ENCODE peak calls at places on chromosomes 13 and 19, in nine cellular contexts. Z, J, U, O, Y, A, L, S and Q are unnamed samples.
A peak's percentile ranks its signal among the peaks of the same experiment; 100 is the strongest.

GRCh38 chr19:31960474-31960873 is 384.9 kb upstream of the ZNF507 start:
- DNase-seq in S (no peak), A (no peak), O (no peak), J (no peak), U (no peak), Y (no peak), Z (peak; percentile 25), L (no peak), Q (no peak)

GRCh38 chr13:32228330-32229041 is 86.7 kb downstream of the ZAR1L start:
- DNase-seq in S (no peak), A (peak; percentile 80), U (no peak), Y (no peak), O (peak; percentile 41), J (no peak), Z (no peak), L (peak; percentile 4), Q (no peak)

GRCh38 chr19:18419699-18420460 is 682 bp downstream of the SSBP4 start:
- DNase-seq in Y (peak; percentile 51), U (no peak), S (peak; percentile 85), J (peak; percentile 61), O (no peak), A (no peak), L (no peak), Z (no peak), Q (no peak)

GRCh38 chr13:102555914-102556553 is 40.8 kb upstream of the TPP2 start:
- DNase-seq in S (no peak), O (peak; percentile 28), A (peak; percentile 66), U (no peak), J (peak; percentile 28), Z (peak; percentile 56), L (peak; percentile 45), Y (no peak), Q (peak; percentile 29)

GRCh38 chr13:107157272-107157671 is 589.3 kb upstream of the ARGLU1 start:
- DNase-seq in L (no peak), Z (peak; percentile 54), O (no peak), S (no peak), A (no peak), Y (no peak), J (no peak), U (no peak), Q (no peak)

GRCh38 chr19:44746946-44747738 is 1.4 kb upstream of the BCL3 start:
- DNase-seq in U (peak; percentile 72), O (peak; percentile 91), S (peak; percentile 97), L (peak; percentile 98), Z (peak; percentile 96), A (peak; percentile 94), Y (peak; percentile 97), J (peak; percentile 87), Q (peak; percentile 59)

GRCh38 chr19:6211632-6212402 is 68.0 kb downstream of the MLLT1 start:
- DNase-seq in L (no peak), U (no peak), J (peak; percentile 17), Z (no peak), A (no peak), O (no peak), Y (no peak), S (no peak), Q (no peak)

GRCh38 chr19:14118165-14119051 is 846 bp upstream of the PRKACA start:
- DNase-seq in Y (peak; percentile 93), S (peak; percentile 95), L (peak; percentile 54), U (peak; percentile 9), Z (peak; percentile 81), A (peak; percentile 78), O (peak; percentile 40), J (no peak), Q (no peak)

GRCh38 chr13:46100191-46100877 is 4.5 kb downstream of the CPB2 start:
- DNase-seq in Z (no peak), J (peak; percentile 57), L (no peak), Y (no peak), O (no peak), U (no peak), A (peak; percentile 23), S (no peak), Q (no peak)

GRCh38 chr13:46962286-46962941 is 65.6 kb upstream of the HTR2A start:
- DNase-seq in J (peak; percentile 28), Z (peak; percentile 31), A (peak; percentile 41), Y (no peak), U (peak; percentile 20), L (peak; percentile 9), S (no peak), O (peak; percentile 28), Q (no peak)

GRCh38 chr19:55644842-55645511 is 1.5 kb downstream of the ZNF581 start:
- DNase-seq in S (peak; percentile 55), O (no peak), J (no peak), U (no peak), L (no peak), A (no peak), Z (no peak), Y (no peak), Q (no peak)

GRCh38 chr13:60974296-60974695 is 441.4 kb downstream of the PCDH20 start:
- DNase-seq in Y (no peak), L (no peak), O (no peak), U (no peak), Z (no peak), S (no peak), A (no peak), J (no peak), Q (no peak)

GRCh38 chr13:110869231-110869804 is 45.6 kb downstream of the ANKRD10 start:
- DNase-seq in Y (peak; percentile 50), J (no peak), U (no peak), S (no peak), O (no peak), A (no peak), L (no peak), Z (no peak), Q (no peak)

GRCh38 chr13:21435710-21436151 is 23.4 kb downstream of the ZDHHC20 start:
- DNase-seq in A (peak; percentile 87), Z (peak; percentile 85), Y (peak; percentile 38), J (peak; percentile 63), L (peak; percentile 76), U (peak; percentile 51), S (peak; percentile 67), O (peak; percentile 83), Q (no peak)

GRCh38 chr19:12665281-12665573 is 1.3 kb downstream of the MAN2B1 start:
- DNase-seq in O (no peak), A (no peak), Y (no peak), L (no peak), U (no peak), S (peak; percentile 67), Z (no peak), J (peak; percentile 84), Q (no peak)

GRCh38 chr19:4266253-4267000 is 12.6 kb upstream of the SHD start:
- DNase-seq in Z (no peak), S (no peak), Y (no peak), O (no peak), J (no peak), U (no peak), L (no peak), A (no peak), Q (no peak)

GRCh38 chr19:20151617-20152145 is 15.3 kb upstream of the ZNF486 start:
- DNase-seq in L (no peak), Y (no peak), O (no peak), A (no peak), Z (no peak), J (no peak), S (no peak), U (no peak), Q (no peak)

DNA sequence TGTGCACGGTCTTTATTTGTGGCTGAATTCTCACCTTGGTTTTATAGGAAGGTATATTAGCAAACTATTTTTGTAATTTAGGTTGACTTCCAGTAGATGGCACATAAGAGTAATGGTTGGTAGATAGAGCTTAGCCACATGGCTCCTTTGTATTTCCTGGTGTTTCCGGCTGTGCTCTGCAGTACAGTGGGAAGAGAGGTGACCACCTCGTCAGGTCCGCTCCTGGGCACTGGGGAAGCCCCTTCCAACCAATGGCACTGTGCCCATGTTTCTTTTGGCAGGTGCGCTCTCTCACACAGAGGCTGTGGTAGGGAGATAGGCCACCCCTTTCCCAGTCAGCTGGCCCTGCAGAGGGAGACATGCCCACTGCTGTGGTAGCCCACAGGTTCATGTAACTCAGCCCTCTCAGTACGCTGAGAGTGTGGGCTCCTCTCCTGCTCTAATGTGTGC is 74.3 kb upstream of the ATP12A start:
- DNase-seq in S (no peak), L (no peak), A (peak; percentile 59), O (no peak), Z (peak; percentile 31), Y (no peak), U (no peak), J (no peak), Q (no peak)
- TF ChIP-seq CTCF in S (no peak), L (no peak), A (peak; percentile 43), O (peak; percentile 47), Z (no peak), Y (no peak), U (peak; percentile 42), J (no peak), Q (no peak)

GRCh38 chr19:40603071-40603718 is 2.0 kb downstream of the LTBP4 start:
- DNase-seq in J (no peak), Z (no peak), O (peak; percentile 35), L (no peak), A (peak; percentile 66), Y (no peak), S (no peak), U (no peak), Q (no peak)

GRCh38 chr19:40603719-40604646 is 2.8 kb downstream of the LTBP4 start:
- DNase-seq in S (peak; percentile 99), L (peak; percentile 97), A (peak; percentile 98), O (peak; percentile 88), Z (peak; percentile 98), J (peak; percentile 96), U (peak; percentile 83), Y (peak; percentile 97), Q (peak; percentile 88)

GRCh38 chr19:40604647-40605200 is 3.6 kb downstream of the LTBP4 start:
- DNase-seq in U (no peak), J (no peak), O (no peak), Y (no peak), S (no peak), L (no peak), A (no peak), Z (no peak), Q (no peak)

GRCh38 chr19:40607311-40607871 is 6.2 kb downstream of the LTBP4 start:
- DNase-seq in S (no peak), Y (no peak), O (no peak), L (no peak), U (no peak), Z (no peak), J (no peak), A (no peak), Q (no peak)

GRCh38 chr19:40605201-40605971 is 4.2 kb downstream of the LTBP4 start:
- DNase-seq in Z (peak; percentile 63), L (peak; percentile 91), U (no peak), J (peak; percentile 86), Y (peak; percentile 72), A (peak; percentile 62), O (no peak), S (peak; percentile 90), Q (peak; percentile 48)
- TF ChIP-seq CTCF in Z (no peak), L (peak; percentile 39), U (peak; percentile 4), J (peak; percentile 21), Y (peak; percentile 4), A (no peak), O (peak; percentile 44), S (no peak), Q (no peak)

GRCh38 chr19:48999481-49000325 is 6.0 kb downstream of the RUVBL2 start:
- DNase-seq in O (peak; percentile 50), Z (peak; percentile 64), L (no peak), Y (peak; percentile 56), A (peak; percentile 87), S (no peak), J (peak; percentile 60), U (no peak), Q (peak; percentile 83)
- TF ChIP-seq CTCF in O (peak; percentile 86), Z (peak; percentile 61), L (peak; percentile 65), Y (peak; percentile 60), A (peak; percentile 87), S (peak; percentile 17), J (peak; percentile 41), U (peak; percentile 86), Q (peak; percentile 72)

GRCh38 chr13:55359067-55359466 is 1781.7 kb upstream of the PRR20A start:
- DNase-seq in J (no peak), U (no peak), S (no peak), A (no peak), O (no peak), Y (no peak), Z (no peak), L (no peak), Q (no peak)
- TF ChIP-seq CTCF in J (no peak), U (no peak), S (no peak), A (no peak), O (no peak), Y (no peak), Z (no peak), L (no peak), Q (no peak)